ENCODE peak calls at places on chromosomes 13 and 19, in eight cellular contexts. Y, O, F, K, T, B, N and Q are unnamed samples.

GRCh38 chr19:38711726-38712153 is 32.5 kb downstream of the CAPN12 start:
- DNase-seq in T (no peak), F (peak), K (no peak), O (peak), N (peak), B (no peak), Y (no peak), Q (no peak)

GRCh38 chr13:108176685-108177274 is 38.6 kb downstream of the LIG4 start:
- DNase-seq in F (no peak), K (no peak), T (peak), Y (peak), O (no peak), N (peak), B (peak), Q (peak)

GRCh38 chr13:49952168-49952567 is 16.0 kb upstream of the SPRYD7 start:
- DNase-seq in N (no peak), B (no peak), T (no peak), Y (no peak), O (no peak), K (no peak), F (no peak), Q (no peak)

GRCh38 chr19:17757125-17757524 is 5.8 kb downstream of the FCHO1 start:
- DNase-seq in T (no peak), F (peak), N (peak), Y (no peak), K (no peak), O (peak), B (no peak), Q (no peak)

GRCh38 chr19:6564393-6564792 is 26.6 kb downstream of the CD70 start:
- DNase-seq in F (no peak), N (no peak), B (no peak), T (peak), O (no peak), Y (no peak), K (no peak), Q (no peak)

GRCh38 chr19:57269515-57270250 is 10.6 kb upstream of the ZNF460 start:
- DNase-seq in O (no peak), T (no peak), N (peak), Y (no peak), B (no peak), F (no peak), K (peak), Q (no peak)

GRCh38 chr13:62302341-62302740 is 886.7 kb upstream of the PCDH20 start:
- DNase-seq in K (no peak), B (no peak), Y (no peak), O (no peak), T (no peak), F (no peak), N (no peak), Q (no peak)

GRCh38 chr13:79451500-79451962 is 29.4 kb upstream of the NDFIP2 start:
- DNase-seq in N (peak), Y (peak), T (no peak), O (no peak), F (no peak), B (peak), K (peak), Q (peak)

GRCh38 chr13:35475960-35476943 is at the start of gene MAB21L1:
- DNase-seq in O (no peak), Y (peak), K (peak), N (peak), T (peak), F (peak), B (no peak), Q (peak)

GRCh38 chr19:588093-588742 is 1.5 kb upstream of the HCN2 start:
- DNase-seq in O (no peak), T (peak), N (peak), B (no peak), F (peak), K (no peak), Y (peak), Q (peak)

GRCh38 chr19:2949939-2950285 is 5.1 kb upstream of the ZNF77 start:
- DNase-seq in Y (peak), F (no peak), N (peak), K (no peak), T (no peak), O (no peak), B (peak), Q (no peak)

GRCh38 chr19:38742906-38743305 is 1.4 kb downstream of the CAPN12 start:
- DNase-seq in O (no peak), Y (no peak), B (no peak), N (no peak), K (no peak), T (no peak), F (no peak), Q (no peak)

GRCh38 chr19:30884146-30884812 is 465.0 kb downstream of the TSHZ3 start:
- DNase-seq in Y (no peak), K (no peak), T (no peak), B (no peak), O (no peak), N (no peak), F (no peak), Q (peak)

GRCh38 chr13:19860884-19861655 is 2.4 kb downstream of the ZMYM5 start:
- DNase-seq in T (peak), K (no peak), Y (no peak), F (no peak), B (no peak), N (peak), O (peak), Q (peak)

GRCh38 chr13:80669112-80669511 is 328.2 kb upstream of the SPRY2 start:
- DNase-seq in O (no peak), T (no peak), N (no peak), B (no peak), K (no peak), F (no peak), Y (no peak), Q (no peak)

GRCh38 chr19:35262101-35262761 is 6.5 kb upstream of the USF2 start:
- DNase-seq in F (no peak), K (no peak), Y (no peak), N (peak), B (no peak), T (no peak), O (peak), Q (peak)

GRCh38 chr19:42042455-42043170 is 27.4 kb downstream of the GRIK5 start:
- DNase-seq in Y (no peak), T (no peak), N (no peak), O (no peak), K (no peak), B (no peak), F (no peak), Q (no peak)